ENCODE peak calls at places on chromosome 16, in four cellular contexts. K is K562, Q is HepG2, R is GM12878. D is an unnamed sample.

GRCh38 chr16:65572156-65572555 is 450.3 kb upstream of the CDH11 start:
- DNase-seq in K (no peak), Q (no peak), R (no peak), D (no peak)

GRCh38 chr16:86590501-86591144 is 12.3 kb downstream of the FOXL1 start:
- DNase-seq in K (no peak), Q (peak; percentile 32), R (no peak), D (no peak)

GRCh38 chr16:3508736-3509135 is 7.9 kb downstream of the CLUAP1 start:
- DNase-seq in K (no peak), Q (no peak), R (no peak), D (no peak)

GRCh38 chr16:85642762-85643281 is 29.7 kb downstream of the GSE1 start:
- DNase-seq in K (no peak), Q (no peak), R (no peak), D (no peak)

GRCh38 chr16:9094008-9094846 is 2.8 kb downstream of the HAPSTR1 start:
- DNase-seq in K (no peak), Q (no peak), R (no peak), D (no peak)

GRCh38 chr16:1832831-1833454 is 5.9 kb downstream of the FAHD1 start:
- DNase-seq in K (peak; percentile 68), Q (peak; percentile 95), R (no peak), D (no peak)

GRCh38 chr16:610513-611381 is 20.0 kb upstream of the WFIKKN1 start:
- DNase-seq in K (peak; percentile 51), Q (peak; percentile 73), R (no peak), D (peak; percentile 91)

GRCh38 chr16:55257971-55258613 is 65.9 kb upstream of the IRX6 start:
- DNase-seq in K (peak; percentile 78), Q (peak; percentile 41), R (no peak), D (peak; percentile 92)

GRCh38 chr16:55333690-55334089 is 9.7 kb downstream of the IRX6 start:
- DNase-seq in K (no peak), Q (no peak), R (no peak), D (no peak)

GRCh38 chr16:49776085-49776501 is 79.8 kb downstream of the ZNF423 start:
- DNase-seq in K (no peak), Q (no peak), R (no peak), D (no peak)

GRCh38 chr16:54930034-54930938 is at the start of gene IRX5:
- DNase-seq in K (peak; percentile 83), Q (no peak), R (no peak), D (peak; percentile 76)

GRCh38 chr16:69171325-69172095 is 15.5 kb upstream of the SNTB2 start:
- DNase-seq in K (no peak), Q (no peak), R (no peak), D (no peak)

GRCh38 chr16:67430504-67431076 is 331 bp upstream of the HSD11B2 start:
- DNase-seq in K (peak; percentile 54), Q (peak; percentile 77), R (no peak), D (peak; percentile 77)

GRCh38 chr16:1674751-1675664 is 3.1 kb upstream of the JPT2 start:
- DNase-seq in K (no peak), Q (no peak), R (no peak), D (no peak)

GRCh38 chr16:680967-681745 is 946 bp downstream of the STUB1 start:
- DNase-seq in K (no peak), Q (peak; percentile 49), R (no peak), D (no peak)

GRCh38 chr16:67019171-67019570 is 9.8 kb upstream of the CBFB start:
- DNase-seq in K (no peak), Q (no peak), R (no peak), D (no peak)

GRCh38 chr16:52526429-52526828 is 20.5 kb downstream of the TOX3 start:
- DNase-seq in K (no peak), Q (no peak), R (no peak), D (no peak)

GRCh38 chr16:64947651-64948050 is 174.2 kb downstream of the CDH11 start:
- DNase-seq in K (no peak), Q (no peak), R (no peak), D (no peak)

GRCh38 chr16:78179666-78180065 is 80.2 kb downstream of the WWOX start:
- DNase-seq in K (no peak), Q (peak; percentile 39), R (no peak), D (no peak)

GRCh38 chr16:16828913-16829398 is 450.0 kb downstream of the NPIPA7 start:
- DNase-seq in K (peak; percentile 16), Q (no peak), R (no peak), D (no peak)

GRCh38 chr16:81873843-81874752 is 95.0 kb downstream of the PLCG2 start:
- DNase-seq in K (peak; percentile 72), Q (peak; percentile 45), R (no peak), D (no peak)

GRCh38 chr16:79047337-79047736 is 553.2 kb downstream of the MAF start:
- DNase-seq in K (peak; percentile 27), Q (peak; percentile 29), R (no peak), D (no peak)

GRCh38 chr16:89191033-89191900 is 9.1 kb downstream of the SLC22A31 start:
- DNase-seq in K (no peak), Q (no peak), R (no peak), D (peak; percentile 63)

GRCh38 chr16:76947694-76948093 is 243.3 kb upstream of the MON1B start:
- DNase-seq in K (no peak), Q (no peak), R (no peak), D (no peak)

GRCh38 chr16:11205754-11206459 is 50.1 kb downstream of the SOCS1 start:
- DNase-seq in K (no peak), Q (peak; percentile 53), R (no peak), D (no peak)

GRCh38 chr16:583815-584591 is 5.9 kb upstream of the RAB40C start:
- DNase-seq in K (no peak), Q (no peak), R (no peak), D (no peak)

GRCh38 chr16:28196331-28196987 is 15.3 kb downstream of the XPO6 start:
- DNase-seq in K (no peak), Q (no peak), R (no peak), D (no peak)

GRCh38 chr16:75919664-75920063 is 193.4 kb upstream of the CPHXL start:
- DNase-seq in K (no peak), Q (no peak), R (no peak), D (no peak)
- TF ChIP-seq SRF in K (no peak), Q (no peak), R (no peak), D (no peak)

GRCh38 chr16:14464796-14465195 is 165.3 kb downstream of the PARN start:
- DNase-seq in K (no peak), Q (no peak), R (no peak), D (no peak)

GRCh38 chr16:14460726-14461125 is 169.3 kb downstream of the PARN start:
- DNase-seq in K (no peak), Q (no peak), R (no peak), D (no peak)

GRCh38 chr16:14465799-14466198 is 164.3 kb downstream of the PARN start:
- DNase-seq in K (no peak), Q (no peak), R (no peak), D (no peak)

GRCh38 chr16:14464192-14464591 is 165.9 kb downstream of the PARN start:
- DNase-seq in K (no peak), Q (no peak), R (no peak), D (no peak)

GRCh38 chr16:14462811-14463210 is 167.2 kb downstream of the PARN start:
- DNase-seq in K (no peak), Q (no peak), R (no peak), D (no peak)
- TF ChIP-seq KDM1A in K (no peak), Q (no peak), R (no peak), D (no peak)

GRCh38 chr16:30092373-30093010 is 768 bp upstream of the TBX6 start:
- DNase-seq in K (peak; percentile 79), Q (peak; percentile 92), R (peak; percentile 93), D (no peak)

GRCh38 chr16:30095166-30096078 is 591 bp downstream of the YPEL3 start:
- DNase-seq in K (no peak), Q (no peak), R (no peak), D (no peak)

GRCh38 chr16:30094541-30095165 is 1.4 kb downstream of the YPEL3 start:
- DNase-seq in K (peak; percentile 32), Q (no peak), R (no peak), D (no peak)

GRCh38 chr16:30096862-30097563 is 1.0 kb upstream of the YPEL3 start:
- DNase-seq in K (no peak), Q (no peak), R (no peak), D (no peak)

GRCh38 chr16:30096105-30096861 is at the start of gene YPEL3:
- DNase-seq in K (peak; percentile 98), Q (peak; percentile 80), R (peak; percentile 35), D (peak; percentile 88)
- TF ChIP-seq POLR2A in K (peak; percentile 71), Q (peak; percentile 64), R (peak; percentile 86), D (peak; percentile 78)

GRCh38 chr16:19935696-19936095 is 51.0 kb upstream of the GPRC5B start:
- DNase-seq in K (no peak), Q (no peak), R (no peak), D (no peak)
- TF ChIP-seq SRF in K (no peak), Q (no peak), R (no peak), D (no peak)

GRCh38 chr16:4678596-4678995 is 14.8 kb upstream of the NUDT16L1 start:
- DNase-seq in K (no peak), Q (no peak), R (no peak), D (no peak)

GRCh38 chr16:4681471-4682083 is 11.8 kb upstream of the NUDT16L1 start:
- DNase-seq in K (no peak), Q (no peak), R (no peak), D (no peak)

GRCh38 chr16:4680673-4681470 is 12.5 kb upstream of the NUDT16L1 start:
- DNase-seq in K (no peak), Q (no peak), R (no peak), D (no peak)

GRCh38 chr16:4679156-4679853 is 14.1 kb upstream of the NUDT16L1 start:
- DNase-seq in K (no peak), Q (peak; percentile 18), R (no peak), D (no peak)

DNA sequence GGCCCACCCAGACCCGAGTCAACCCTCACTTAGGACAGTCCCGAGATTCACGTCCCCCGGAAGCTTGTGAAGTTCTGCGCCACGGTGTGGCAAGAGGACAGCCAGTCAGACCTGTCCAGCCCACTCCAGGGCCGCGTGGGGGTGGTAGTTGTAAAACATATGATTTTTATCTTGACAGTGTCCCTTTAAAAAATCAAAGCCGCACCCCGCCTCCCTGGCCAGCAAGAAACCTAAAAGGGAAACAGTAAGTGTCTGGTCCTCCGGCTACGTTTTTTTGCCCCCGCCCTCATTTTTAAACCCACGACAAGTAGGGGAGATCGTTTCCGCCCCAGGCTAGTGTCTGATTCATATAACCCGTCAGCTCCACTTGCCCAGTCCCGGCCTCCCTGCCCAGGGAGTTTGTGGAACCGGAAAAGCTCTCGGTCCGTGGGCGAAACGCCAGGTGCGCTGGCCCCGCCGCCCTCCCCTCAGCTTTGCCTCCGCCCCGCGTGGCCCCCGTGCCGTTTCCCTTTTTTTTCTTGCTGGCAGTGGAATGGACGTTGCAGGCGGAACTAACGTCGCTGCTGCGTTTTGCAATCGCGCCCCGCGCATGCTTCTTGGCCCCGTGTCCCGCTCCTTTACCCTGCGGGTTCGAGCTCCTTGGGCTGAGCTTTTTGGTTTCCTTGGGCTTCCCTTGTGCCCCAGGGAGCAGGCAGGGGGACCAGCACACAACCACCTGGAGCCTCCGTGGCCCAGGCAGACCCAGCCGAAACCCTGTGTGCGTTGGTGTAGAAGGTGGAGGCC is 13.3 kb upstream of the NUDT16L1 start:
- DNase-seq in K (no peak), Q (no peak), R (no peak), D (no peak)
- TF ChIP-seq KDM1A in K (no peak), Q (no peak), R (no peak), D (no peak)

GRCh38 chr16:23835390-23836077 is at the start of gene PRKCB:
- DNase-seq in K (peak; percentile 96), Q (no peak), R (no peak), D (peak; percentile 51)
- TF ChIP-seq POLR2A in K (peak; percentile 28), Q (no peak), R (peak; percentile 74), D (no peak)

D was measured in H1.